ENCODE peak calls at places on chromosomes 3 and 15, in ten cellular contexts. O is SJSA1; V is GM23248; J is left ventricle myocardium inferior; Q is A549; A is heart right ventricle; T is CD8-positive, alpha-beta memory T cell; K is PC-9; C is Peyer's patch; N is tibial nerve. R is an unnamed sample. For H3K4me1, the result is how much of the 10 kb centered on the place peaks cover.

GRCh38 chr3:50600841-50601591 is 10.6 kb downstream of the CISH start:
- DNase-seq in T (peak), V (peak), C (peak), O (peak), J (peak), K (peak), N (peak), A (peak), Q (peak), R (no peak)

GRCh38 chr3:189572249-189572648 is 58.9 kb upstream of the TP63 start:
- DNase-seq in K (peak), A (no peak), N (no peak), C (no peak), J (no peak), O (no peak), Q (peak), V (peak), T (no peak), R (no peak)

GRCh38 chr3:189167027-189167766 is 4.6 kb upstream of the TPRG1 start:
- DNase-seq in A (no peak), K (peak), O (no peak), T (no peak), Q (peak), V (no peak), N (no peak), J (no peak), C (no peak), R (no peak)

GRCh38 chr3:192827208-192827607 is 90.4 kb downstream of the MB21D2 start:
- DNase-seq in V (peak), T (no peak), C (no peak), O (no peak), K (no peak), A (no peak), N (no peak), J (no peak), Q (no peak), R (no peak)

GRCh38 chr15:45287400-45287799 is 35.4 kb downstream of the SLC28A2 start:
- DNase-seq in J (no peak), K (no peak), T (no peak), Q (no peak), O (no peak), N (no peak), C (no peak), A (no peak), V (no peak), R (no peak)

GRCh38 chr3:158452324-158452723 is 118.7 kb upstream of the MLF1 start:
- DNase-seq in A (no peak), T (no peak), V (peak), J (no peak), C (no peak), Q (no peak), N (no peak), K (no peak), O (no peak), R (no peak)

GRCh38 chr15:70339551-70340517 is 242.1 kb upstream of the TLE3 start:
- DNase-seq in C (peak), K (no peak), O (no peak), Q (no peak), T (no peak), N (no peak), A (no peak), J (no peak), V (peak), R (no peak)

GRCh38 chr15:48674876-48675275 is 29.4 kb upstream of the FBN1 start:
- DNase-seq in J (no peak), V (peak), O (peak), A (no peak), N (no peak), K (no peak), T (no peak), C (no peak), Q (no peak), R (no peak)

GRCh38 chr3:171374661-171375285 is 85.4 kb downstream of the TNIK start:
- DNase-seq in N (no peak), T (no peak), A (no peak), J (no peak), K (peak), V (peak), Q (no peak), O (no peak), C (no peak), R (no peak)

GRCh38 chr15:80405970-80406369 is 1.8 kb downstream of the ARNT2 start:
- DNase-seq in C (no peak), O (no peak), T (no peak), N (no peak), Q (no peak), K (no peak), J (no peak), V (no peak), A (no peak), R (no peak)

GRCh38 chr3:149701977-149702350 is 44.1 kb upstream of the WWTR1 start:
- DNase-seq in V (no peak), N (no peak), Q (no peak), T (no peak), C (no peak), K (no peak), A (no peak), J (no peak), O (no peak), R (no peak)

GRCh38 chr15:90264649-90265048 is 823 bp upstream of the NGRN start:
- DNase-seq in V (peak), O (no peak), C (no peak), N (no peak), J (no peak), Q (peak), A (no peak), T (no peak), K (peak), R (no peak)

GRCh38 chr15:27598251-27599045 is 500.7 kb downstream of the OCA2 start:
- DNase-seq in T (no peak), A (no peak), J (no peak), Q (no peak), C (no peak), K (no peak), V (no peak), N (no peak), O (no peak), R (no peak)

GRCh38 chr3:51434746-51435323 is 43.8 kb downstream of the RBM15B start:
- DNase-seq in A (no peak), O (no peak), T (no peak), C (no peak), V (peak), N (peak), J (no peak), K (no peak), Q (peak), R (no peak)

DNA sequence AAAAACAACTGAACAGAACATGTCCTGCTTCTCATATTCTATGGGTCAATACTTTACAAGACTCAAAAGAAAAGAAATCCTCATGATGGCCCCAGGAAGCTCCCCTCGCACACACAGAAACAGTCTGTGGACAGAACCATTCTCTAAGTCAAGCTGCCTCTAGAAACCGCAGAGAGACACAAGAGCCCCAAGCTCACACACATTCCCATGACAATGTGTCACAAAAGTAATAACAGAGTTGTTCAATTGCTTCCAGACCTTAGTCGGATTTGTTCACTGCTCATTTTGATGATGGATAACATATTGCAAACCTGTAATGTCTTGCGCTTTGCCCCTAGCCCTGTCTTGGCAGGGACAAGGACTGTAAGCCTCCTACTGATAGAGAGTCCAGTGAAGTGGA is 60.9 kb downstream of the UMPS start:
- DNase-seq in V (peak), T (no peak), C (no peak), K (no peak), O (no peak), J (no peak), Q (no peak), N (no peak), A (no peak), R (no peak)
- H3K27ac ChIP-seq in V (peak), T (no peak), C (peak), K (no peak), O (peak), J (peak), Q (no peak), N (no peak), A (peak), R (peak)

GRCh38 chr3:185737020-185737419 is 87.8 kb downstream of the IGF2BP2 start:
- DNase-seq in C (no peak), J (no peak), N (no peak), O (no peak), K (no peak), Q (no peak), T (no peak), A (no peak), V (peak), R (no peak)
- H3K4me1 ChIP-seq in C (under half), J (under half), N (under half), O (half or more), K (under half), Q (under half), T (under half), A (under half), V (half or more), R (under half)

DNA sequence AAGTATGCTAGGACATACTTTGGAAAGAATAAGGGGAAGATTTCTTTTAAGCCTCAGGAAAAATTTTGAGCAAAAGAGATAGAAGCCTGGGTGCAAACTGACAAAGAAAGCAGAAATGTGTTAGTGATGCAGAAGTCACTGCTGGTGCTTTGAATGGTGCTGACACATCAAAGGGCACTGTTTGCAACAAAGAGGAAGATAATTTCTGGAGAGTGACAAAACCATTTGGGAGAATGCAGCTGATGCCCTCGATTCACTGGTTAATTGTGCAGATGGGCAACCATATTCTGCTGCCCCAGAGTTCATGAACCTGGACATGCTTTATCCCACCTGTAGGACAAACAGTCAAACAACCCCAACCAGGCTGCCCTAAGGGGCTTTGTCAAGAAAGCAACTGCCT is 11.0 kb upstream of the RAP2B start:
- DNase-seq in C (no peak), J (no peak), T (no peak), K (no peak), Q (no peak), N (no peak), O (no peak), A (no peak), V (no peak), R (no peak)
- H3K27ac ChIP-seq in C (no peak), J (no peak), T (no peak), K (no peak), Q (no peak), N (no peak), O (no peak), A (peak), V (no peak), R (no peak)

GRCh38 chr3:49027634-49028033 is 1.6 kb downstream of the IMPDH2 start:
- DNase-seq in Q (no peak), V (no peak), O (no peak), C (no peak), N (no peak), J (no peak), K (no peak), T (no peak), A (no peak), R (no peak)
- H3K4me1 ChIP-seq in Q (under half), V (under half), O (under half), C (under half), N (under half), J (half or more), K (under half), T (under half), A (under half), R (half or more)

R was measured in esophagus squamous epithelium.